ENCODE peak calls at places on chromosomes 1 and 21, in five cellular contexts. One of them, this sample, is unnamed.

GRCh38 chr1:159510223-159510530 is 25.6 kb downstream of the OR10J5 start:
- DNase-seq in neuronal stem cell: no peak
- DNase-seq in mesenchymal stem cell: no peak
- DNase-seq in PC-3: no peak
- DNase-seq in SK-N-SH: no peak
- DNase-seq in this sample: peak; percentile 2

GRCh38 chr1:32924881-32925344 is 23.7 kb upstream of the TMEM54 start:
- DNase-seq in neuronal stem cell: peak; percentile 40
- DNase-seq in mesenchymal stem cell: no peak
- DNase-seq in PC-3: no peak
- DNase-seq in SK-N-SH: no peak
- DNase-seq in this sample: no peak

GRCh38 chr1:115275216-115275615 is 62.8 kb downstream of the NGF start:
- DNase-seq in PC-3: peak; percentile 52
- DNase-seq in mesenchymal stem cell: peak; percentile 11
- DNase-seq in SK-N-SH: no peak
- DNase-seq in neuronal stem cell: no peak
- DNase-seq in this sample: no peak

GRCh38 chr21:26626187-26626586 is 53.1 kb upstream of the CYYR1 start:
- DNase-seq in PC-3: no peak
- DNase-seq in SK-N-SH: no peak
- DNase-seq in neuronal stem cell: no peak
- DNase-seq in mesenchymal stem cell: no peak
- DNase-seq in this sample: no peak

GRCh38 chr1:10573446-10573845 is 98.7 kb downstream of the PEX14 start:
- DNase-seq in SK-N-SH: no peak
- DNase-seq in neuronal stem cell: no peak
- DNase-seq in mesenchymal stem cell: no peak
- DNase-seq in PC-3: no peak
- DNase-seq in this sample: peak; percentile 36

GRCh38 chr1:214993419-214993818 is 89.1 kb upstream of the KCNK2 start:
- DNase-seq in neuronal stem cell: no peak
- DNase-seq in mesenchymal stem cell: no peak
- DNase-seq in PC-3: no peak
- DNase-seq in SK-N-SH: no peak
- DNase-seq in this sample: peak; percentile 52

GRCh38 chr1:232984577-232985425 is 34.4 kb downstream of the NTPCR start:
- DNase-seq in PC-3: no peak
- DNase-seq in SK-N-SH: no peak
- DNase-seq in neuronal stem cell: no peak
- DNase-seq in mesenchymal stem cell: no peak
- DNase-seq in this sample: no peak

GRCh38 chr1:88655685-88656299 is 28.3 kb upstream of the PKN2 start:
- DNase-seq in mesenchymal stem cell: peak; percentile 43
- DNase-seq in PC-3: peak; percentile 60
- DNase-seq in neuronal stem cell: peak; percentile 9
- DNase-seq in SK-N-SH: peak; percentile 30
- DNase-seq in this sample: peak; percentile 46

GRCh38 chr1:12436817-12437599 is 181.0 kb downstream of the DHRS3 start:
- DNase-seq in PC-3: peak; percentile 94
- DNase-seq in mesenchymal stem cell: peak; percentile 31
- DNase-seq in neuronal stem cell: no peak
- DNase-seq in SK-N-SH: no peak
- DNase-seq in this sample: peak; percentile 86

GRCh38 chr1:229756666-229757065 is 130.6 kb downstream of the URB2 start:
- DNase-seq in mesenchymal stem cell: no peak
- DNase-seq in SK-N-SH: no peak
- DNase-seq in PC-3: peak; percentile 89
- DNase-seq in neuronal stem cell: no peak
- DNase-seq in this sample: peak; percentile 81

GRCh38 chr1:114397601-114398000 is 113.4 kb downstream of the TRIM33 start:
- DNase-seq in PC-3: no peak
- DNase-seq in SK-N-SH: no peak
- DNase-seq in mesenchymal stem cell: no peak
- DNase-seq in neuronal stem cell: no peak
- DNase-seq in this sample: no peak

GRCh38 chr1:16978589-16979474 is 1.6 kb downstream of the MFAP2 start:
- DNase-seq in PC-3: no peak
- DNase-seq in neuronal stem cell: no peak
- DNase-seq in SK-N-SH: peak; percentile 96
- DNase-seq in mesenchymal stem cell: peak; percentile 71
- DNase-seq in this sample: peak; percentile 96

GRCh38 chr1:41529621-41530395 is 45.3 kb upstream of the EDN2 start:
- DNase-seq in PC-3: no peak
- DNase-seq in neuronal stem cell: no peak
- DNase-seq in SK-N-SH: no peak
- DNase-seq in mesenchymal stem cell: no peak
- DNase-seq in this sample: no peak

DNA sequence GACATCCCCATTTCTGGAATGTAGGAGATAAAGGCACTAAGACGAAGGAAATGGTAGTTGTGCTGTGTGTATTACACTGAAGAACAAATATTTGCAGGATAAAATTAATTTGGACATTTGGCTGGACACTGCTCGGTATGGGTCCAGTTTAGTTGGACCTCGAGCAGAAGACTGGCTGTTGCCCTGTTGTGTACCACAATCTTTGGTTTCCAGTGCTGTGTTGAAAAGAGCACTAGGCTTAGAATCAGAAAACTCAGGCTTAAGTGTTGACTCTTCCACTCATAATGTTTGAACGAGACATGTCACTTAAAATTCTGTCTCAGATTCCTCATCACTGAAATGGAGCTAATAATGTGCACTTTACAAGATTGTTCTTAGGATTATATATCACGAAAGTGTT is 1.2 kb upstream of the ARPC5 start:
- DNase-seq in mesenchymal stem cell: no peak
- DNase-seq in neuronal stem cell: no peak
- DNase-seq in SK-N-SH: no peak
- DNase-seq in PC-3: no peak
- DNase-seq in this sample: peak; percentile 9
- H3K9ac ChIP-seq in mesenchymal stem cell: peak overlapping the region; percentile 93
- H3K9ac ChIP-seq in neuronal stem cell: no peak overlapping the region
- H3K9ac ChIP-seq in SK-N-SH: peak overlapping the region; percentile 62
- H3K9ac ChIP-seq in PC-3: no peak overlapping the region
- H3K9ac ChIP-seq in this sample: peak overlapping the region; percentile 78

GRCh38 chr1:201216395-201217085 is 25.9 kb downstream of the IGFN1 start:
- DNase-seq in PC-3: no peak
- DNase-seq in neuronal stem cell: no peak
- DNase-seq in SK-N-SH: no peak
- DNase-seq in mesenchymal stem cell: no peak
- DNase-seq in this sample: no peak
- H3K4me2 ChIP-seq in PC-3: no peak overlapping the region
- H3K4me2 ChIP-seq in neuronal stem cell: no peak overlapping the region
- H3K4me2 ChIP-seq in SK-N-SH: no peak overlapping the region
- H3K4me2 ChIP-seq in mesenchymal stem cell: no peak overlapping the region
- H3K4me2 ChIP-seq in this sample: no peak overlapping the region

GRCh38 chr1:81477704-81478103 is 323.0 kb upstream of the ADGRL2 start:
- DNase-seq in mesenchymal stem cell: peak; percentile 53
- DNase-seq in SK-N-SH: no peak
- DNase-seq in PC-3: no peak
- DNase-seq in neuronal stem cell: no peak
- DNase-seq in this sample: peak; percentile 43

GRCh38 chr1:81472387-81472786 is 328.3 kb upstream of the ADGRL2 start:
- DNase-seq in PC-3: no peak
- DNase-seq in SK-N-SH: no peak
- DNase-seq in mesenchymal stem cell: peak; percentile 25
- DNase-seq in neuronal stem cell: no peak
- DNase-seq in this sample: no peak

DNA sequence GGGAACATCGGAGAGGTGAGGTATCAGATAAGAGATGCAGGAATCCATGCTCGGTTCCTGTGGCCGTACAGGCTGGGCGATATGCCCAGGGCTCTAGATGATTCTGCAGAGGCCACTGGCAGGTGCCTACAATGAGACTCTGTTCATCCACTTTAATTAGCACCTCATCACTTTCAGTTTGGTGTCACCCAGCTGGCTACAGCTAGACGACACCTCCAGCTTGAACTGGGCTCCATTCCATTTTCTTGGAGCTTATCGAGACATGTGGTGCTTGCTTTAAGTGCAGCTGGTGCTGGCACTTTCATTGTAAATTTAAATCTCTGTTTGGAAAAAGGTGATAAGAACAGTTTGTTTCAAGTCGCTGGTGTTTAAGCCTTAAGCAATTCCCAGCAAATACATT is 322.5 kb upstream of the ADGRL2 start:
- DNase-seq in mesenchymal stem cell: no peak
- DNase-seq in SK-N-SH: no peak
- DNase-seq in PC-3: no peak
- DNase-seq in neuronal stem cell: no peak
- DNase-seq in this sample: no peak
- H3K9me3 ChIP-seq in mesenchymal stem cell: no peaks in the 10 kb centered on the region
- H3K9me3 ChIP-seq in SK-N-SH: no peaks in the 10 kb centered on the region
- H3K9me3 ChIP-seq in PC-3: no peaks in the 10 kb centered on the region
- H3K9me3 ChIP-seq in neuronal stem cell: no peaks in the 10 kb centered on the region
- H3K9me3 ChIP-seq in this sample: no peaks in the 10 kb centered on the region

GRCh38 chr1:212608956-212609700 is 567 bp downstream of the ATF3 start:
- DNase-seq in neuronal stem cell: peak; percentile 72
- DNase-seq in mesenchymal stem cell: peak; percentile 55
- DNase-seq in SK-N-SH: peak; percentile 87
- DNase-seq in PC-3: peak; percentile 61
- DNase-seq in this sample: peak; percentile 79

GRCh38 chr1:212612251-212612961 is 3.8 kb downstream of the ATF3 start:
- DNase-seq in neuronal stem cell: no peak
- DNase-seq in mesenchymal stem cell: peak; percentile 68
- DNase-seq in SK-N-SH: no peak
- DNase-seq in PC-3: no peak
- DNase-seq in this sample: peak; percentile 55

GRCh38 chr1:212610575-212610967 is 2.0 kb downstream of the ATF3 start:
- DNase-seq in SK-N-SH: no peak
- DNase-seq in mesenchymal stem cell: peak; percentile 34
- DNase-seq in neuronal stem cell: no peak
- DNase-seq in PC-3: no peak
- DNase-seq in this sample: no peak

GRCh38 chr1:212609701-212610574 is 1.4 kb downstream of the ATF3 start:
- DNase-seq in neuronal stem cell: no peak
- DNase-seq in mesenchymal stem cell: peak; percentile 54
- DNase-seq in SK-N-SH: no peak
- DNase-seq in PC-3: peak; percentile 51
- DNase-seq in this sample: peak; percentile 55

DNA sequence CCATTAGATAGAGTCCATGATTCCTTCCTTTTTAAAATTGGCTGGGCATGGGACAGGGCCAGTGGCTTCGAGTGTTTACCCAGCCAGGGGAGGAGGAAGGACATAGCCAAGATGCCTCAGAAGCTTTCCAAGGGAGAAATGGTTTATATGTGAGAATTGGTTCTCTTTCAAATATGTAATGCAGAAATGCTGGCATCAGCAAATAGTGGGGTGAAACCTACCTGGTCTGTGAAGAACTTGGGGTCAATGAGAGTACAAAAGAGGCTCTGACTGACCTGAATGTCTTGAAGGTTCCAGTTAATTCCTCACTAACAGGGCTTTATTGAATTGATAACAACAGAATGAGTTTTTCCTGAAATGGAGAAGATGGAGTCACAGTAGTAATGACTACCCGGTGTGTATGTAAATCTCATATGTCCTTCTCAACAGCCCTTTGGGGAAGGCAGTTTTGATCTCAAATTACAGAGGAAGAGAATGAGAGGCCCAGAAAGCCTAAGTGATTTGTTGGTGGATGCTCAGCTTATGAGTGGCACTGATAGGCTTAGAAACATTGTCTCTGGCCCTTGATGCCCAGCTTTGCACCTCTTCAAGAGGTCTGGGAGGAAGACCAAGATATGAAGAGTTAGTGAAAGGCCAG is 2.6 kb downstream of the ATF3 start:
- DNase-seq in PC-3: no peak
- DNase-seq in neuronal stem cell: no peak
- DNase-seq in mesenchymal stem cell: peak; percentile 50
- DNase-seq in SK-N-SH: no peak
- DNase-seq in this sample: no peak
- H3K9ac ChIP-seq in PC-3: no peak overlapping the region
- H3K9ac ChIP-seq in neuronal stem cell: no peak overlapping the region
- H3K9ac ChIP-seq in mesenchymal stem cell: peak overlapping the region; percentile 98
- H3K9ac ChIP-seq in SK-N-SH: no peak overlapping the region
- H3K9ac ChIP-seq in this sample: no peak overlapping the region

GRCh38 chr1:208834346-208835081 is 590.3 kb upstream of the PLXNA2 start:
- DNase-seq in SK-N-SH: no peak
- DNase-seq in mesenchymal stem cell: peak; percentile 3
- DNase-seq in neuronal stem cell: peak; percentile 9
- DNase-seq in PC-3: no peak
- DNase-seq in this sample: peak; percentile 23
- H3K4me2 ChIP-seq in SK-N-SH: no peak overlapping the region
- H3K4me2 ChIP-seq in mesenchymal stem cell: peak overlapping the region; percentile 47
- H3K4me2 ChIP-seq in neuronal stem cell: no peak overlapping the region
- H3K4me2 ChIP-seq in PC-3: no peak overlapping the region
- H3K4me2 ChIP-seq in this sample: no peak overlapping the region

GRCh38 chr1:246988316-246988715 is 19.5 kb downstream of the ZNF695 start:
- DNase-seq in mesenchymal stem cell: no peak
- DNase-seq in SK-N-SH: no peak
- DNase-seq in PC-3: no peak
- DNase-seq in neuronal stem cell: no peak
- DNase-seq in this sample: no peak

GRCh38 chr1:246987083-246987690 is 20.7 kb downstream of the ZNF695 start:
- DNase-seq in neuronal stem cell: no peak
- DNase-seq in PC-3: peak; percentile 14
- DNase-seq in SK-N-SH: no peak
- DNase-seq in mesenchymal stem cell: peak; percentile 0
- DNase-seq in this sample: no peak

GRCh38 chr1:246989901-246990300 is 18.0 kb downstream of the ZNF695 start:
- DNase-seq in SK-N-SH: no peak
- DNase-seq in neuronal stem cell: no peak
- DNase-seq in mesenchymal stem cell: no peak
- DNase-seq in PC-3: no peak
- DNase-seq in this sample: no peak
- H3K9me3 ChIP-seq in SK-N-SH: peaks cover 49% of the 10 kb centered on the region
- H3K9me3 ChIP-seq in neuronal stem cell: peaks cover 45% of the 10 kb centered on the region
- H3K9me3 ChIP-seq in mesenchymal stem cell: peaks cover 81% of the 10 kb centered on the region
- H3K9me3 ChIP-seq in PC-3: peaks cover 80% of the 10 kb centered on the region
- H3K9me3 ChIP-seq in this sample: peaks cover 10% of the 10 kb centered on the region

GRCh38 chr1:110425611-110426152 is 18.2 kb upstream of the LAMTOR5 start:
- DNase-seq in PC-3: no peak
- DNase-seq in mesenchymal stem cell: no peak
- DNase-seq in neuronal stem cell: no peak
- DNase-seq in SK-N-SH: no peak
- DNase-seq in this sample: peak; percentile 12
- H3K9ac ChIP-seq in PC-3: no peak overlapping the region
- H3K9ac ChIP-seq in mesenchymal stem cell: no peak overlapping the region
- H3K9ac ChIP-seq in neuronal stem cell: no peak overlapping the region
- H3K9ac ChIP-seq in SK-N-SH: no peak overlapping the region
- H3K9ac ChIP-seq in this sample: no peak overlapping the region

This sample was measured in GM23248.